ENCODE peak calls at places on chromosomes 7 and 10, in four cellular contexts. L is GM12878, V is HepG2, T is GM23338. X is an unnamed sample.

GRCh38 chr7:102446387-102447156 is 13.2 kb downstream of the ORAI2 start:
- ATAC-seq in T (no peak), L (no peak), V (no peak), X (no peak)

GRCh38 chr10:17665742-17666141 is 21.8 kb downstream of the STAM start:
- ATAC-seq in V (no peak), L (no peak), T (no peak), X (peak)

GRCh38 chr10:100739516-100740368 is 5.6 kb upstream of the PAX2 start:
- ATAC-seq in V (peak), T (peak), L (no peak), X (no peak)

GRCh38 chr10:99743841-99744240 is 11.8 kb downstream of the CUTC start:
- ATAC-seq in L (no peak), T (no peak), V (no peak), X (no peak)

GRCh38 chr7:152597514-152597913 is 78.4 kb downstream of the XRCC2 start:
- ATAC-seq in V (peak), T (no peak), L (peak), X (no peak)

GRCh38 chr7:30723776-30724175 is 28.2 kb upstream of the INMT start:
- ATAC-seq in T (no peak), V (no peak), L (no peak), X (no peak)

GRCh38 chr10:31657471-31657844 is 271.2 kb downstream of the ARHGAP12 start:
- ATAC-seq in T (no peak), V (no peak), L (no peak), X (peak)

GRCh38 chr7:71145906-71146901 is 14.3 kb downstream of the GALNT17 start:
- ATAC-seq in V (no peak), L (no peak), T (peak), X (no peak)

GRCh38 chr10:102422586-102423129 is 2.0 kb downstream of the FBXL15 start:
- ATAC-seq in T (peak), V (peak), L (peak), X (peak)

DNA sequence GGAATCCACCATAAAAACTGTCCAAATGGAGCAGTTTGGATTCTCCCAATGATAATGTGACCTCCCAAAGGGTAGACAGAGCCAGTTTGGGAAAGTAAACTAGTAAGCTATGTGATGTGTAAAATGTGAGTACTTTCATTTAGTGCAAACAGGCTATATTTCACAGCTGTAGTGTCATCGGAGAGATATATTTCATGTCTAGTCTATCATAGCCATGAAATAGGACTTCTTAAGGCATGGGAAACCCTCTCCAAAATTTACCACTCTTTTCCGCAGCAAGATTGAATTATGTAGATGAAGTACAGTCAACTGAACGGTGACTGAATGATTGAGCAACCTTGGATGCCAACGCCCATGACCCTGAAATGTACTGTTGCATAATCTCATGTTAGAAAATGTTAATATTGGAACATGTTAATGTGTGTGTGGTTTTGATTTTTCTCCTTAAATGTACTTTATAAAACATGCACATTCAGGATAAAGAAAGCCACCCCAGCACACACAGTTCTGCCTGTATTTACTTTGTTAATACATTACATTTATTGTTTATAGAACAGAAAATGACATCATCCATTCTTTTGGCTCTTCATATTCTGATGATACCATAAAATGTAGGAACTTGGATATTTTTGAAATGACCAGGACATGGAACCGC is 140.5 kb downstream of the NRP1 start:
- ATAC-seq in T (no peak), V (no peak), L (no peak), X (peak)
- TF ChIP-seq POLR2AphosphoS5 in T (no peak), V (no peak), L (no peak), X (peak)

DNA sequence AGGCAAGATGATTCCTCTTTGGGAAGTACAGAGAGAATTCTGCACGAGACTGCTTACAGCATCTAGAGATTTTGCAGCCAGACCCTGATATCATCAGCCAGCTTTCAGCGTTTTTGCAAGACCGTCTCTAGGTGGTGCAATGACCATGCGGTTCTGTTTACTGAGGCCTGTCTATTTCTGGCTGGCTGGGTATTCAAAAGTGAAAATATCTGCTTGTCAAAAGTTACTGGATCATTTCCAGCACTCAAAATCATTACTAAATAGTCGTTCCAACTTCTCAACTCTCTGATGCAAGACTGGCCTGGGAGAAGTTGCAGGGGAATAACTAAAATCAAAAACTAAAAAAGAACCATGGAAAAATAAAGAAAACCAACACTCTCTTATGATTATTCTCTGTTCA is 240.1 kb downstream of the ELMO1 start:
- ATAC-seq in V (peak), T (peak), L (peak), X (peak)
- TF ChIP-seq POLR2AphosphoS5 in V (no peak), T (no peak), L (no peak), X (peak)

DNA sequence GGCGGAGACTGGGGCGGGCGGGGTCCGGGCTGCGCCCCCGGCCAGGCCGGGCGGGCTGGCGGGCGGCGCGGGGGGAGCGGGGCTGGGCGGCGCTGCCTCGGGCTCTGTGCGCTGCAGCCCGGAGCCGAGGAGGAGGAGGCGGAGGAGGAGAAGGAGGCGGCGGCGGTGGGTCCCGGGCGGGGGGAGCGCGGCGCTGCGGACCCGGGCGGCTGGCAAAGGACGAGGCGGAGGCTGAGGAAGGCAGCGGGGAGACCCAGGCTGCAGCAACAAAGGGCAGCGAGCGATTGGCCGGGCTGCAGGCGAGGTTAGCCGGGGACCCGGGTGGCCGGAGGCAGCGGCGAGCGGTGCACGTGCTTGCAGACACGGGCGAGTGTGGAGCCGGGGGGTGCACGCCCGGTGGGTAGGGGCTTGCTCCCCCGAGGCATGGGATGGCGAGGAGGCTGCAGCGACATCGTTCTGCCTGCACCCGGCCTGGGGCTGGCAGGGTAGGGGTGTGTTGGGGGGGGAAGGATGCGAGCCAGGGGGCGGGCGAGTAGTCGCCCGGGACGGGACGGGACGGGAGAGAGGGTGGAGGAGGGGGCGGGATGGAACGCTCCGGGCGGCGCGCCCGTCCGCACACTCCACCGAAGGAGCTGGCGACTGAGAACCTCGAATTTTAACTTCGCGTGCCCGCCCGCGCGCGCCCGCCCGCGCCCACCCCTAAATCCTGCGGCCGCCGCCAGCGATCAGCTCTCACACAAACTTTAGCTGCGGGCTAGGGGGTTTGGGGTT is 844 bp upstream of the KAT6B start:
- ATAC-seq in T (peak), L (peak), V (peak), X (peak)
- TF ChIP-seq POLR2AphosphoS5 in T (peak), L (no peak), V (peak), X (no peak)

GRCh38 chr10:132617781-132618052 is 80.1 kb downstream of the INPP5A start:
- ATAC-seq in L (no peak), V (no peak), T (no peak), X (no peak)
- TF ChIP-seq POLR2AphosphoS5 in L (no peak), V (no peak), T (no peak), X (no peak)

DNA sequence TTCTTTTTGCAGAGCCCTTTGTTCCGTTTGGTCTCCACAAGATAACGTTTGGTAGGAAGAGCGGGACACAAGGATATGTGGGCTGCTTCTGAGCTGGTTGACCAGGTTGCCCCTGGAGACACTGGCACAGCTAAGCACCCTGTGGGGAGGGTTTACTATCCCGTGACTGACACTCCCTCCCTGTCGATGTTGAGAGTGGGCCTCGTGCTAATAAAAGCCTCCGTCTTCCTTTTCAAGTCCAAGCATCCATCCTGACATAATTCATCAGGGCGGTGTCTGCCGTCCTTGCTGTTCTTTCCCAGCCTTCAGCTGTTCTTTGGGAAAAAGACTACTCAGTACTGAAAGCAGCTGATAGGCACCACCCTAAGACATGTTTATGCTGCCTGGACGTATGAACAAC is 49.6 kb downstream of the SHH start:
- ATAC-seq in V (no peak), T (no peak), L (no peak), X (peak)
- TF ChIP-seq POLR2AphosphoS5 in V (no peak), T (no peak), L (no peak), X (no peak)

GRCh38 chr10:112539340-112539739 is 92.3 kb downstream of the VTI1A start:
- ATAC-seq in L (no peak), T (no peak), V (no peak), X (no peak)

GRCh38 chr10:112532053-112532658 is 85.1 kb downstream of the VTI1A start:
- ATAC-seq in L (peak), T (no peak), V (no peak), X (no peak)

GRCh38 chr10:112535432-112536038 is 88.5 kb downstream of the VTI1A start:
- ATAC-seq in V (peak), T (peak), L (no peak), X (no peak)

GRCh38 chr10:112536663-112537062 is 89.6 kb downstream of the VTI1A start:
- ATAC-seq in L (no peak), V (no peak), T (no peak), X (no peak)
- TF ChIP-seq POLR2AphosphoS5 in L (no peak), V (no peak), T (no peak), X (no peak)

GRCh38 chr10:112955736-112956421 is 5.8 kb downstream of the TCF7L2 start:
- ATAC-seq in V (no peak), T (no peak), L (no peak), X (peak)
- TF ChIP-seq POLR2AphosphoS5 in V (no peak), T (no peak), L (no peak), X (peak)

GRCh38 chr10:121155742-121156141 is 304.6 kb downstream of the WDR11 start:
- ATAC-seq in L (no peak), T (no peak), V (peak), X (no peak)

GRCh38 chr10:121152033-121152432 is 300.9 kb downstream of the WDR11 start:
- ATAC-seq in L (no peak), V (no peak), T (peak), X (no peak)

GRCh38 chr10:121152935-121153334 is 301.8 kb downstream of the WDR11 start:
- ATAC-seq in T (peak), V (no peak), L (no peak), X (no peak)

GRCh38 chr10:121154310-121154709 is 303.1 kb downstream of the WDR11 start:
- ATAC-seq in L (no peak), T (no peak), V (peak), X (no peak)

GRCh38 chr10:121154846-121155245 is 303.7 kb downstream of the WDR11 start:
- ATAC-seq in L (no peak), V (peak), T (no peak), X (no peak)
- TF ChIP-seq POLR2AphosphoS5 in L (no peak), V (no peak), T (no peak), X (no peak)

GRCh38 chr7:149477494-149478443 is 16.9 kb upstream of the ZNF777 start:
- ATAC-seq in V (no peak), T (peak), L (no peak), X (no peak)
- TF ChIP-seq POLR2AphosphoS5 in V (no peak), T (no peak), L (no peak), X (no peak)

GRCh38 chr10:43055991-43056567 is 20.8 kb upstream of the RET start:
- ATAC-seq in V (no peak), L (no peak), T (no peak), X (no peak)
- TF ChIP-seq POLR2AphosphoS5 in V (no peak), L (no peak), T (no peak), X (no peak)

X was measured in gastroesophageal sphincter.